ENCODE peak calls at places on chromosomes 16 and 17, in five cellular contexts. E, R, F, W and V are unnamed samples.
A peak's percentile ranks its signal among the peaks of the same experiment; 100 is the strongest.

GRCh38 chr16:1511662-1512061 is 18.5 kb downstream of the TELO2 start:
- DNase-seq in E (no peak), R (no peak), F (no peak), W (no peak), V (no peak)

GRCh38 chr17:63780507-63780906 is 6.5 kb downstream of the DDX42 start:
- DNase-seq in E (peak; percentile 11), R (no peak), F (no peak), W (peak; percentile 38), V (no peak)

GRCh38 chr17:31389673-31390381 is 1.6 kb upstream of the RAB11FIP4 start:
- DNase-seq in E (no peak), R (no peak), F (no peak), W (no peak), V (peak; percentile 57)

GRCh38 chr17:40498281-40499084 is 2.9 kb downstream of the TNS4 start:
- DNase-seq in E (no peak), R (no peak), F (no peak), W (no peak), V (no peak)

GRCh38 chr16:29943846-29944669 is 17.8 kb upstream of the TMEM219 start:
- DNase-seq in E (peak; percentile 96), R (no peak), F (peak; percentile 96), W (peak; percentile 99), V (no peak)

GRCh38 chr16:75236232-75236631 is 15.2 kb downstream of the BCAR1 start:
- DNase-seq in E (no peak), R (no peak), F (no peak), W (no peak), V (no peak)

GRCh38 chr17:7029659-7030058 is 6.2 kb upstream of the SLC16A13 start:
- DNase-seq in E (no peak), R (no peak), F (no peak), W (no peak), V (no peak)

GRCh38 chr17:38600906-38601305 is 4.8 kb downstream of the SRCIN1 start:
- DNase-seq in E (no peak), R (no peak), F (no peak), W (no peak), V (no peak)

GRCh38 chr16:87067890-87068289 is 249.3 kb downstream of the C16orf95 start:
- DNase-seq in E (no peak), R (no peak), F (no peak), W (no peak), V (peak; percentile 43)

GRCh38 chr17:34519286-34519685 is 60.1 kb upstream of the TMEM132E start:
- DNase-seq in E (no peak), R (no peak), F (no peak), W (no peak), V (no peak)

GRCh38 chr17:3965123-3965800 is 1.0 kb upstream of the ATP2A3 start:
- DNase-seq in E (no peak), R (no peak), F (no peak), W (no peak), V (no peak)

GRCh38 chr16:69482410-69482951 is 58.1 kb downstream of the CYB5B start:
- DNase-seq in E (no peak), R (peak; percentile 43), F (no peak), W (peak; percentile 27), V (no peak)

GRCh38 chr17:14359251-14359939 is 58.5 kb downstream of the HS3ST3B1 start:
- DNase-seq in E (no peak), R (no peak), F (no peak), W (no peak), V (no peak)

GRCh38 chr16:88309905-88310259 is 72.9 kb upstream of the ZNF469 start:
- DNase-seq in E (no peak), R (no peak), F (no peak), W (no peak), V (no peak)

GRCh38 chr17:66989076-66989475 is 24.6 kb downstream of the CACNG4 start:
- DNase-seq in E (no peak), R (no peak), F (no peak), W (no peak), V (no peak)

GRCh38 chr16:29745126-29745852 is 501 bp downstream of the C16orf54 start:
- DNase-seq in E (no peak), R (no peak), F (no peak), W (no peak), V (no peak)

GRCh38 chr16:76970087-76970744 is 220.8 kb upstream of the MON1B start:
- DNase-seq in E (no peak), R (no peak), F (no peak), W (no peak), V (no peak)

GRCh38 chr17:16477255-16477654 is 14.7 kb downstream of the LRRC75A start:
- DNase-seq in E (peak; percentile 42), R (no peak), F (peak; percentile 58), W (peak; percentile 89), V (no peak)

GRCh38 chr16:82657786-82658185 is 31.0 kb downstream of the CDH13 start:
- DNase-seq in E (no peak), R (no peak), F (no peak), W (no peak), V (no peak)

GRCh38 chr17:60392042-60392844 is at the start of gene USP32:
- DNase-seq in E (peak; percentile 92), R (peak; percentile 97), F (peak; percentile 96), W (peak; percentile 97), V (peak; percentile 97)

GRCh38 chr16:75028544-75028943 is 29.7 kb downstream of the ZNRF1 start:
- DNase-seq in E (no peak), R (no peak), F (no peak), W (no peak), V (no peak)

GRCh38 chr17:7589204-7589868 is 558 bp downstream of the SOX15 start:
- DNase-seq in E (peak; percentile 43), R (peak; percentile 90), F (no peak), W (peak; percentile 83), V (no peak)

GRCh38 chr16:89035013-89035697 is 58.1 kb upstream of the CBFA2T3 start:
- DNase-seq in E (no peak), R (peak; percentile 17), F (no peak), W (no peak), V (no peak)

GRCh38 chr16:8730335-8730915 is 56.0 kb downstream of the ABAT start:
- DNase-seq in E (no peak), R (no peak), F (no peak), W (no peak), V (no peak)

GRCh38 chr17:27310548-27311110 is 16.7 kb downstream of the WSB1 start:
- DNase-seq in E (no peak), R (no peak), F (no peak), W (no peak), V (no peak)

GRCh38 chr16:11668590-11669379 is 530 bp downstream of the SNN start:
- DNase-seq in E (no peak), R (peak; percentile 61), F (no peak), W (no peak), V (no peak)

GRCh38 chr16:11224096-11224893 is 31.7 kb downstream of the SOCS1 start:
- DNase-seq in E (no peak), R (peak; percentile 45), F (no peak), W (no peak), V (no peak)

GRCh38 chr17:491086-492014 is 138.7 kb upstream of the RPH3AL start:
- DNase-seq in E (no peak), R (peak; percentile 66), F (peak; percentile 34), W (peak; percentile 69), V (peak; percentile 82)

GRCh38 chr17:45036696-45037095 is 14.7 kb downstream of the DCAKD start:
- DNase-seq in E (no peak), R (no peak), F (no peak), W (no peak), V (no peak)

GRCh38 chr16:9238346-9238745 is 146.9 kb downstream of the HAPSTR1 start:
- DNase-seq in E (no peak), R (no peak), F (no peak), W (no peak), V (no peak)

GRCh38 chr17:70702683-70703255 is 533.4 kb downstream of the KCNJ2 start:
- DNase-seq in E (no peak), R (no peak), F (no peak), W (no peak), V (no peak)
- TF ChIP-seq CTCF in E (no peak), R (no peak), F (no peak), W (no peak), V (no peak)

DNA sequence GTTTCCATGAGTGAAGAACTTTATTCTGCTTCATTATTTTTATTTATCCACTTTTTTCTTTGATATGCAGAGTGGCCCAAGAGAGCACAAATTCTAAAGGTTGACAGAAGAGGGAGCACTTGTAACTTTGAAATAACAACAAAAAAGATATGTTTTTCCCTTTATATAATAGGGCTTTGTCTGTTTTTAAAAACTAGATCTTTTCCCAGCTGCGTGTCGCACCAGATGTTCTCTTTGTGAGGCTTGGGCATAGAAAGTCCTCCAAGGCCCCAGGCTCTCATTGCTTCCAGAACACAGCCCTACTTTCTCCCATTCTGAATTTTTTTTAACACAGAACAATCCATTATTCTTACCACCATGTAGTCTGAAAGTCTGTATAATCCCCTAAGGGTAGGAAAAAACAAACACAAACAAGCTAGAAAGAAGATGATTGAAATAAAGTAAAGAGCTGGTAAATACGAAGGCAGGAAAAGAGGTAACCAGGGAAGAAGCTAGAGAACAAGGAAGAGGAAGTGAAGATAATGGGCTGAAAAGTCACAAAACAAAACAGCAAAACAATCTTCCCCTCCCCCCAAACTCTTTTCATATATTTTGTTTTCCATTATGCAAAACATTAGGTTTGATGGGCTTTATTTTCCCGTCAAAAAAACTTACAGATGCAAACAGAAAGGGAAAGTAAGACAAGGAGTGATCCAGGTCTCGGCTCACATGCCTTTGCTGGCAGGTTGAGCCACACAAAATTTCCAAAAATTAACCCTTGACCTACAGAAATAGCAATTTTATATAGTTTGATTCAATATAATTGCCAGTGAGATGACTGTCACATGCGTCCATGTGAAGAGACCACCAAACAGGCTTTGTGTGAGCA is 160.3 kb downstream of the ABCA8 start:
- DNase-seq in E (no peak), R (peak; percentile 47), F (peak; percentile 26), W (peak; percentile 60), V (no peak)
- TF ChIP-seq CTCF in E (peak; percentile 51), R (peak; percentile 66), F (peak; percentile 53), W (peak; percentile 52), V (peak; percentile 54)

GRCh38 chr17:80732268-80732667 is 187.6 kb downstream of the RPTOR start:
- DNase-seq in E (peak; percentile 65), R (no peak), F (no peak), W (peak; percentile 74), V (no peak)
- TF ChIP-seq CTCF in E (no peak), R (no peak), F (no peak), W (no peak), V (no peak)

DNA sequence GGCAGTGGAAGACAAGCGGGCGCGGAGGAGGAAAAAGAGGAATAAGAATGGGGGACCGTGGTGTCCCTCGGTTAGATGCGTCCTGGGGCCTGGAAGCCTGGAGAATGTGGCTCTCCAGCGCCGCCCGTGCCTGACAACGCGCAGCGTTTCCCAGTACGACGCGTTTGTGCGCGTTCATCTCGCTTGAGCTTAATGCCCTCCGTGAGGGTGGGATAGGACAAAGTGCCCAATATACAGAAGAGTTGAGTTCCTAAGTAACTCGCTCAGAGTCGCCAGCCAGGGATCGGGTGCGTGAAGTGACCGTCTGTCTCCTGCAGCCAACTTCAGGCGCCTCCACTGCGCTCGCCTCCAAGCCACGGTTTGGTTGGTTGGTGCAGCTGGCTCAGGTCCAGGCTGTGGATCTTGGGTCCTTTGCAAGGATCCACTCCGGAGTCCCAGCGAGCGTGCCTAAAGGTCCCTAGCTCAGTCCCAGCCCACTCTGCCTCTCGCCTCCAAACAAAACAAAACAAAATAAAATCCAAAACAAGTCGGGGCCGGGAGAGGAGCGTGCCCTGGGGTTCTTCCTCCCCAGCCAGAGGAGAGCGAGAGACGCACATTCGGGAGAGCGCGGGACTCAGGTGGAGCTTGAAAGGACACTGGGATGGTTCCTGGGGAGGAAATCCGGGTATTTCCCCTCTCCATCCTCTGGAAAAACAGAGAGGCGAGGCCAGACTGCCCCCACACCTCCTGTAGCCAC is 951 bp downstream of the GALR2 start:
- DNase-seq in E (no peak), R (no peak), F (no peak), W (no peak), V (no peak)
- TF ChIP-seq CTCF in E (peak; percentile 22), R (no peak), F (no peak), W (no peak), V (peak; percentile 30)

GRCh38 chr17:29049541-29050150 is 6.7 kb downstream of the PIPOX start:
- DNase-seq in E (no peak), R (no peak), F (no peak), W (no peak), V (no peak)
- TF ChIP-seq CTCF in E (no peak), R (no peak), F (no peak), W (no peak), V (no peak)